ENCODE peak calls at places on chromosomes 16 and 17, in five cellular contexts. N is SIG-M5; R is neural progenitor cell; I is AG09309; H is stimulated activated CD4-positive, alpha-beta T cell treated with anti-CD3 and anti-CD28 coated beads, TNF-alpha, amount 100 ng/mL, for 24 hours. L is an unnamed sample.
A peak's percentile ranks its signal among the peaks of the same experiment; 100 is the strongest.

GRCh38 chr17:77325537-77325825 is 184.7 kb downstream of the SEC14L1 start:
- DNase-seq in N (no peak), R (no peak), I (no peak), H (no peak), L (no peak)

GRCh38 chr16:20401475-20402016 is 3.0 kb downstream of the PDILT start:
- DNase-seq in N (no peak), R (peak; percentile 9), I (no peak), H (no peak), L (no peak)

GRCh38 chr17:73493212-73493814 is 150.9 kb downstream of the SDK2 start:
- DNase-seq in N (no peak), R (no peak), I (no peak), H (no peak), L (no peak)

GRCh38 chr17:29705352-29705751 is 82.6 kb upstream of the CORO6 start:
- DNase-seq in N (no peak), R (no peak), I (no peak), H (no peak), L (no peak)

GRCh38 chr16:16127469-16128116 is 95.7 kb downstream of the ABCC6 start:
- DNase-seq in N (no peak), R (peak; percentile 80), I (peak; percentile 5), H (peak; percentile 65), L (peak; percentile 84)

GRCh38 chr17:14118951-14119350 is 49.6 kb downstream of the COX10 start:
- DNase-seq in N (no peak), R (no peak), I (no peak), H (no peak), L (no peak)

GRCh38 chr17:75588546-75589016 is 981 bp downstream of the MYO15B start:
- DNase-seq in N (no peak), R (no peak), I (no peak), H (no peak), L (no peak)

GRCh38 chr16:11181889-11182279 is 74.1 kb downstream of the SOCS1 start:
- DNase-seq in N (no peak), R (no peak), I (no peak), H (peak; percentile 54), L (no peak)

GRCh38 chr17:41539071-41539492 is 11.0 kb upstream of the KRT19 start:
- DNase-seq in N (no peak), R (no peak), I (no peak), H (no peak), L (no peak)

GRCh38 chr16:66662445-66663194 is 33.9 kb downstream of the CMTM4 start:
- DNase-seq in N (no peak), R (no peak), I (no peak), H (no peak), L (peak; percentile 49)

GRCh38 chr17:44589316-44590071 is 32.2 kb downstream of the FZD2 start:
- DNase-seq in N (no peak), R (no peak), I (no peak), H (no peak), L (no peak)